ENCODE peak calls at places on chromosome 9, in five cellular contexts. G is left ventricle myocardium inferior, X is keratinocyte, Y is neural progenitor cell, M is right cardiac atrium. F is an unnamed sample. For H3K9me3, the result is how much of the 10 kb centered on the place peaks cover.

GRCh38 chr9:123615381-123615780 is 259.4 kb downstream of the CRB2 start:
- DNase-seq in G (no peak), X (no peak), Y (no peak), M (no peak), F (no peak)

GRCh38 chr9:85569988-85570387 is 171.8 kb downstream of the AGTPBP1 start:
- DNase-seq in G (no peak), X (no peak), Y (no peak), M (no peak), F (no peak)

GRCh38 chr9:125794708-125795107 is 47.5 kb downstream of the PBX3 start:
- DNase-seq in G (no peak), X (no peak), Y (no peak), M (no peak), F (no peak)

GRCh38 chr9:16128003-16128402 is 575.2 kb downstream of the CCDC171 start:
- DNase-seq in G (no peak), X (no peak), Y (no peak), M (no peak), F (no peak)

GRCh38 chr9:125829743-125830142 is 82.6 kb downstream of the PBX3 start:
- DNase-seq in G (no peak), X (no peak), Y (no peak), M (peak), F (peak)

GRCh38 chr9:86434039-86434726 is 80.0 kb upstream of the TUT7 start:
- DNase-seq in G (no peak), X (no peak), Y (peak), M (no peak), F (no peak)

GRCh38 chr9:20473566-20474116 is 148.7 kb downstream of the MLLT3 start:
- DNase-seq in G (no peak), X (no peak), Y (no peak), M (no peak), F (no peak)

GRCh38 chr9:69132391-69132790 is 41.7 kb upstream of the TJP2 start:
- DNase-seq in G (no peak), X (no peak), Y (no peak), M (no peak), F (no peak)

GRCh38 chr9:131516274-131516565 is 13.5 kb downstream of the POMT1 start:
- DNase-seq in G (no peak), X (no peak), Y (no peak), M (no peak), F (no peak)

GRCh38 chr9:124875501-124875900 is 13.6 kb downstream of the ARPC5L start:
- DNase-seq in G (no peak), X (no peak), Y (no peak), M (no peak), F (no peak)

GRCh38 chr9:97510797-97511761 is 9.6 kb downstream of the TMOD1 start:
- DNase-seq in G (no peak), X (no peak), Y (no peak), M (no peak), F (no peak)

GRCh38 chr9:2602704-2603116 is 18.9 kb upstream of the VLDLR start:
- DNase-seq in G (no peak), X (no peak), Y (no peak), M (no peak), F (no peak)

GRCh38 chr9:122445155-122445749 is 32.5 kb downstream of the OR1J1 start:
- DNase-seq in G (no peak), X (no peak), Y (no peak), M (no peak), F (no peak)

GRCh38 chr9:18776836-18777820 is 255.9 kb downstream of the SAXO1 start:
- DNase-seq in G (no peak), X (no peak), Y (no peak), M (peak), F (no peak)

GRCh38 chr9:38074441-38074943 is 5.5 kb upstream of the SHB start:
- DNase-seq in G (no peak), X (no peak), Y (no peak), M (no peak), F (no peak)

GRCh38 chr9:69502671-69503301 is 169.4 kb downstream of the APBA1 start:
- DNase-seq in G (no peak), X (no peak), Y (no peak), M (no peak), F (no peak)

GRCh38 chr9:35164711-35165110 is 2.9 kb downstream of the UNC13B start:
- DNase-seq in G (no peak), X (no peak), Y (no peak), M (no peak), F (no peak)

GRCh38 chr9:19922476-19923118 is 133.8 kb upstream of the SLC24A2 start:
- DNase-seq in G (no peak), X (no peak), Y (peak), M (no peak), F (no peak)

GRCh38 chr9:9961934-9962333 is 650.9 kb downstream of the PTPRD start:
- DNase-seq in G (no peak), X (no peak), Y (no peak), M (no peak), F (no peak)

GRCh38 chr9:136133191-136133958 is 14.7 kb upstream of the TMEM250 start:
- DNase-seq in G (no peak), X (no peak), Y (peak), M (peak), F (no peak)

GRCh38 chr9:101438523-101438922 is 2.9 kb upstream of the ALDOB start:
- DNase-seq in G (no peak), X (no peak), Y (no peak), M (no peak), F (no peak)

GRCh38 chr9:15642369-15642962 is 89.6 kb downstream of the CCDC171 start:
- DNase-seq in G (no peak), X (no peak), Y (peak), M (no peak), F (no peak)

GRCh38 chr9:132605387-132605786 is 23.0 kb downstream of the BARHL1 start:
- DNase-seq in G (no peak), X (no peak), Y (peak), M (no peak), F (no peak)

GRCh38 chr9:79742145-79742820 is 170.5 kb downstream of the TLE4 start:
- DNase-seq in G (no peak), X (no peak), Y (no peak), M (no peak), F (no peak)

GRCh38 chr9:96126321-96126881 is 175.6 kb downstream of the HSD17B3 start:
- DNase-seq in G (no peak), X (no peak), Y (peak), M (no peak), F (no peak)

GRCh38 chr9:124074746-124075145 is 63.2 kb downstream of the LHX2 start:
- DNase-seq in G (no peak), X (no peak), Y (no peak), M (no peak), F (no peak)

GRCh38 chr9:124222109-124222508 is 35.6 kb upstream of the NEK6 start:
- DNase-seq in G (no peak), X (no peak), Y (no peak), M (no peak), F (no peak)

GRCh38 chr9:99004717-99005460 is 61.2 kb downstream of the COL15A1 start:
- DNase-seq in G (no peak), X (no peak), Y (no peak), M (no peak), F (no peak)

GRCh38 chr9:77846957-77847574 is 184.5 kb downstream of the GNAQ start:
- DNase-seq in G (no peak), X (no peak), Y (no peak), M (no peak), F (no peak)

GRCh38 chr9:106423575-106423974 is 439.4 kb upstream of the ZNF462 start:
- DNase-seq in G (no peak), X (no peak), Y (no peak), M (no peak), F (no peak)

GRCh38 chr9:84230355-84231136 is 110.0 kb downstream of the SLC28A3 start:
- DNase-seq in G (no peak), X (no peak), Y (no peak), M (no peak), F (no peak)

GRCh38 chr9:23563497-23563896 is 262.5 kb downstream of the ELAVL2 start:
- DNase-seq in G (no peak), X (no peak), Y (no peak), M (no peak), F (no peak)

GRCh38 chr9:133509179-133510083 is 15.3 kb downstream of the MYMK start:
- DNase-seq in G (no peak), X (no peak), Y (peak), M (peak), F (no peak)

GRCh38 chr9:21252727-21253547 is 13.1 kb upstream of the IFNA14 start:
- DNase-seq in G (peak), X (no peak), Y (peak), M (peak), F (no peak)

GRCh38 chr9:18989865-18990264 is 43.1 kb downstream of the SAXO1 start:
- DNase-seq in G (no peak), X (no peak), Y (no peak), M (no peak), F (no peak)

GRCh38 chr9:75604661-75605060 is 285.8 kb upstream of the PCSK5 start:
- DNase-seq in G (no peak), X (no peak), Y (no peak), M (no peak), F (no peak)

GRCh38 chr9:77177894-77178794 is 810 bp downstream of the VPS13A start:
- DNase-seq in G (peak), X (no peak), Y (peak), M (peak), F (peak)

GRCh38 chr9:128115187-128116103 is 12.1 kb downstream of the PTGES2 start:
- DNase-seq in G (peak), X (no peak), Y (no peak), M (peak), F (no peak)

GRCh38 chr9:121369595-121370265 is at the start of gene STOM:
- DNase-seq in G (peak), X (peak), Y (peak), M (peak), F (peak)

DNA sequence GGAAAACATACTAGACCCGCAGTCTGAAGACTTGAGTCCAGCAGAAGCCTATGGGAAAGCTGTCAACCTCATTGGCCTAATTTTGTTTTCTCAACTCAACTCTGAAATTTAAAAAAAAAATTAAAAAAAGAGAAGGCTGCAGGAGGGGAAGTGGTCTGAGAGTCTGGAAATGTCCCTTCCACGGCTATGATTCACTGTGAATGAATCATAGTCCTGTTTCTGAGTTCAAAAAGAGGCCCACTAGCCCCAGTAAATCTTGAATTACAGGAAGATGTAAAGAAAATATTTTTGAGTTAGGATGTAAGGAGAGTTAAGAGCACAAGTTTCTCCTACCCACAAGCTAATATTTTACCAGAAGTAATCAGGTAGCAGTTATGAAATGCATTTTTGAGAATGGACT is 565.5 kb upstream of the DMAC1 start:
- DNase-seq in G (no peak), X (no peak), Y (no peak), M (no peak), F (no peak)
- H3K9me3 ChIP-seq in G (under half), X (under half), Y (under half), M (under half), F (under half)

GRCh38 chr9:89477395-89477794 is 20.5 kb downstream of the SEMA4D start:
- DNase-seq in G (no peak), X (no peak), Y (no peak), M (no peak), F (no peak)

GRCh38 chr9:89475891-89476440 is 21.9 kb downstream of the SEMA4D start:
- DNase-seq in G (no peak), X (no peak), Y (no peak), M (no peak), F (no peak)

GRCh38 chr9:89476546-89476945 is 21.4 kb downstream of the SEMA4D start:
- DNase-seq in G (no peak), X (no peak), Y (no peak), M (no peak), F (no peak)

GRCh38 chr9:89473762-89474469 is 24.0 kb downstream of the SEMA4D start:
- DNase-seq in G (no peak), X (no peak), Y (no peak), M (no peak), F (no peak)

DNA sequence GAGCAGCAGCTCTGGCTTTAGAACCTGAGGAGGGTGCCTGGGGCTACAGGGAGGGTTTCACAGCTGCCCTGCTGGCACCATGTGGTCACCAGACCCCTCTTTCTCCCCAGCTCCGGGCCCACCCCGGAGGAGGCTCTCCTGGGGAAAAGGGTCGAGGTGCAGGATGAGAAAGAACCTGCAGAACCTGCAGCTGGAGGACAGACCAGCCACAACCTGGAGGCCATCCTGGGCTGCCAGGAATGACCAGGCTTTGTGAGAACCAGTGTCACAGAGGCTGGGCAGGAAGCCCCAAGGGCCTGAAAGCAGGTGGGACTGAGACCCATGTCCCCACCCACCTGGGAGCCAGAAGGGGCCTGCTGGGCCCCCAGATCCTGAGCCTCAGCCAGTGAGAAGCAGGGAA is 23.0 kb downstream of the SEMA4D start:
- DNase-seq in G (no peak), X (no peak), Y (no peak), M (no peak), F (no peak)
- H3K9me3 ChIP-seq in G (under half), X (under half), Y (under half), M (under half), F (under half)

DNA sequence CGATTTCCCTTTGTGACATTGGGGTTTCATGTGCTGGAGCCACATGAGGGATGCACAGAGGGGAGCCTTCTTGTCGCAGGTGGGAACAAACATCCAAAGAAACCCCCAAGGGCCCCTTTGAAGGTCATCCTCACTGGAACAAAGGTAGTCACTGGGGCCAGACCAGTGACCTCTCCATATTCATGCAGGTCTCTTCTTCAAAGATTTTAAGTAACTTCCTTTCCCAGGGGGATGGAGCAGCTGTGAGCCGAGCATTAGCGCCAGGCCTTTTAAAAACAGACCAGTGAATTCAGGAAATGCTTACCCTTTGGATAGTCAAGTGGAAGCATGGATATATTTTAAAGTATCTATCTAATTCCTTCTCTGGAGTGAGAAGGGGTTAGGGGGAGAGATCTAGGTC is 33.0 kb downstream of the DAPK1 start:
- DNase-seq in G (no peak), X (no peak), Y (no peak), M (no peak), F (no peak)
- H3K9me3 ChIP-seq in G (under half), X (under half), Y (under half), M (under half), F (under half)

GRCh38 chr9:71778085-71778484 is 9.8 kb upstream of the CEMIP2 start:
- DNase-seq in G (no peak), X (no peak), Y (no peak), M (no peak), F (no peak)

GRCh38 chr9:71780953-71781352 is 12.6 kb upstream of the CEMIP2 start:
- DNase-seq in G (no peak), X (no peak), Y (no peak), M (no peak), F (no peak)

GRCh38 chr9:71781391-71781790 is 13.1 kb upstream of the CEMIP2 start:
- DNase-seq in G (no peak), X (no peak), Y (no peak), M (no peak), F (no peak)

DNA sequence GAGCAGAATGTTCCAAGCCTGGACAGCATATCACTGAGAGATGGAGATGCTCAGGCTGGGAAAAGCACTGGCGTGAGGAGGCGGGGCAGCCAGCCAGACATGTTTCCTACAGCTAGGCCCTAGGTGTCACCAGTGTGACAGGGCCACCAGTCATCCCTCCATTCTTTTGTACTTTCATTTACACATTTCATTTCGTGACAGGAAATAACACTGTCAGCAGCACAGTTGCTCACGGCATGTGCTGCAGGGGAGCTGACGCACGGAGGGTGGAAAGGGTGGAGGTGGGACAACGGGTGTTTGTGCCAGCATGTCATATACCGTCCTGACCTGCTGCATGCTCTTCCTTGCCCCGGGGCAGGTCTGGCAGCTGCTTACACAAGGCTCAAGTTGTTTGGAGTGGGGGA is 14.8 kb upstream of the CEMIP2 start:
- DNase-seq in G (no peak), X (peak), Y (no peak), M (peak), F (peak)
- H3K9me3 ChIP-seq in G (under half), X (under half), Y (under half), M (under half), F (under half)

GRCh38 chr9:137988051-137988450 is 110.5 kb downstream of the CACNA1B start:
- DNase-seq in G (no peak), X (no peak), Y (no peak), M (no peak), F (no peak)

GRCh38 chr9:137987244-137988030 is 109.9 kb downstream of the CACNA1B start:
- DNase-seq in G (no peak), X (no peak), Y (no peak), M (no peak), F (no peak)

GRCh38 chr9:137989156-137989555 is 111.6 kb downstream of the CACNA1B start:
- DNase-seq in G (no peak), X (no peak), Y (no peak), M (peak), F (no peak)

GRCh38 chr9:137989999-137990715 is 112.6 kb downstream of the CACNA1B start:
- DNase-seq in G (no peak), X (no peak), Y (no peak), M (peak), F (peak)

DNA sequence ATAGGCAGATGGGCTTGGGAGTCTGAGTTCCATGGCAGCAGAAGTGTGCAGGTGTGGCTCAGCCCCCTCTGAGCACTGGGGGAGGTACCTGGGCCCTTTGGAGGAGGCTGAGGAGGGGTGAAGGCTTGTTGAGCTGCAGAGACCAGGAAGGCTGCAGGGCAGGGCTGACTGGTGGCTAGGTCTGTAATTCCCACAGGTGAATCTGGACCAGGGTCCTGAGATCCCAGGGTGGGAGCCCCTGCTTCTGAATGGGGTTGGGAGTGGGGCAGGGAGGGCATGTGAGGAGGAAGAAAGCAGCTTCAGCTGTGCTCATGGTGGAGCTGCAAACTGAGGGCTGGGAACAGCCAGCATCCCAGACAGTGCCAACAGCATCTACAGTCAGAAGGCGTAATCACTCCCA is 111.1 kb downstream of the CACNA1B start:
- DNase-seq in G (no peak), X (no peak), Y (no peak), M (peak), F (no peak)
- H3K9me3 ChIP-seq in G (under half), X (under half), Y (under half), M (under half), F (under half)

DNA sequence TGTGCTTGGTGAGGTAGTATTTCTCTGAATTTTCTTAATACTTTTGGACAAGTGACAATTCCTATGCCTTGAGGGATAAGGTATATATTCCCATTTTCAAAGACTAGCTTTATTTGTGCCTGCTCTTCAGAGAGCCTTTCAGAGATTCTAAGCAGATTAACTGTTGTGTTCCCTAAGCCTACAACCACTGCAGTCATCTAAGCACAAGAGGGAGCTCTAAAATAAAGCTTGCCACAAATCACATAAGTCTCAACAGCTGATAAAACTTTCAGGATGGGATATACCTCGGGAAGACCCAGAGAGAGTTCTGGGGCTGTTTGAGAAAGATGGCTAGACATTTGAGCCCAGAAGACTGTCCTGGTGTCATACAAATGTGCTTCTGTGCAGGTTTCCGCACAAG is 157.3 kb downstream of the CYLC2 start:
- DNase-seq in G (no peak), X (no peak), Y (peak), M (no peak), F (no peak)
- H3K9me3 ChIP-seq in G (half or more), X (under half), Y (under half), M (under half), F (under half)

GRCh38 chr9:80841888-80842287 is 847.5 kb downstream of the TLE1 start:
- DNase-seq in G (no peak), X (no peak), Y (no peak), M (no peak), F (no peak)
- H3K9me3 ChIP-seq in G (under half), X (under half), Y (under half), M (under half), F (under half)

GRCh38 chr9:135002336-135002735 is 84.6 kb upstream of the FCN1 start:
- DNase-seq in G (no peak), X (no peak), Y (no peak), M (no peak), F (no peak)
- H3K9me3 ChIP-seq in G (under half), X (under half), Y (under half), M (under half), F (under half)